ENCODE peak calls at places on chromosomes 5 and 9, in six cellular contexts. One of them, this sample, is unnamed.

GRCh38 chr9:133008406-133008805 is 22.4 kb upstream of the GTF3C5 start:
- DNase-seq in AG04449: no peak
- DNase-seq in fibroblast of pulmonary artery: no peak
- DNase-seq in mammary epithelial cell: no peak
- DNase-seq in left ventricle myocardium inferior: no peak
- DNase-seq in HL-60: no peak
- DNase-seq in this sample: no peak

GRCh38 chr5:173817561-173817960 is 70.6 kb upstream of the CPEB4 start:
- DNase-seq in mammary epithelial cell: no peak
- DNase-seq in HL-60: no peak
- DNase-seq in AG04449: no peak
- DNase-seq in fibroblast of pulmonary artery: no peak
- DNase-seq in left ventricle myocardium inferior: no peak
- DNase-seq in this sample: no peak

GRCh38 chr5:107372723-107373487 is 297.8 kb downstream of the EFNA5 start:
- DNase-seq in fibroblast of pulmonary artery: peak; percentile 33
- DNase-seq in left ventricle myocardium inferior: no peak
- DNase-seq in HL-60: no peak
- DNase-seq in AG04449: no peak
- DNase-seq in mammary epithelial cell: no peak
- DNase-seq in this sample: peak; percentile 32

GRCh38 chr9:37395663-37396062 is 26.8 kb upstream of the GRHPR start:
- DNase-seq in fibroblast of pulmonary artery: no peak
- DNase-seq in HL-60: no peak
- DNase-seq in left ventricle myocardium inferior: no peak
- DNase-seq in mammary epithelial cell: no peak
- DNase-seq in AG04449: no peak
- DNase-seq in this sample: no peak

GRCh38 chr5:113050606-113051391 is 74.2 kb downstream of the DCP2 start:
- DNase-seq in left ventricle myocardium inferior: no peak
- DNase-seq in HL-60: no peak
- DNase-seq in AG04449: no peak
- DNase-seq in mammary epithelial cell: peak; percentile 82
- DNase-seq in fibroblast of pulmonary artery: peak; percentile 76
- DNase-seq in this sample: peak; percentile 69

GRCh38 chr9:87793292-87793691 is 67.4 kb downstream of the CTSL start:
- DNase-seq in mammary epithelial cell: peak; percentile 70
- DNase-seq in left ventricle myocardium inferior: no peak
- DNase-seq in AG04449: peak; percentile 58
- DNase-seq in fibroblast of pulmonary artery: peak; percentile 89
- DNase-seq in HL-60: peak; percentile 81
- DNase-seq in this sample: peak; percentile 92

GRCh38 chr5:66992547-66992946 is 204.1 kb downstream of the CD180 start:
- DNase-seq in mammary epithelial cell: no peak
- DNase-seq in AG04449: no peak
- DNase-seq in fibroblast of pulmonary artery: no peak
- DNase-seq in left ventricle myocardium inferior: no peak
- DNase-seq in HL-60: peak; percentile 18
- DNase-seq in this sample: no peak

GRCh38 chr9:136741885-136742568 is 713 bp downstream of the LCN10 start:
- DNase-seq in mammary epithelial cell: no peak
- DNase-seq in fibroblast of pulmonary artery: no peak
- DNase-seq in AG04449: no peak
- DNase-seq in HL-60: no peak
- DNase-seq in left ventricle myocardium inferior: no peak
- DNase-seq in this sample: no peak

GRCh38 chr9:36551868-36552267 is 20.8 kb upstream of the MELK start:
- DNase-seq in left ventricle myocardium inferior: no peak
- DNase-seq in mammary epithelial cell: no peak
- DNase-seq in HL-60: no peak
- DNase-seq in AG04449: no peak
- DNase-seq in fibroblast of pulmonary artery: no peak
- DNase-seq in this sample: no peak

GRCh38 chr9:72305102-72305546 is 59.9 kb downstream of the ZFAND5 start:
- DNase-seq in AG04449: no peak
- DNase-seq in mammary epithelial cell: no peak
- DNase-seq in left ventricle myocardium inferior: peak; percentile 79
- DNase-seq in fibroblast of pulmonary artery: peak; percentile 69
- DNase-seq in HL-60: peak; percentile 86
- DNase-seq in this sample: peak; percentile 96

GRCh38 chr5:126917918-126918623 is 112.3 kb downstream of the MARCHF3 start:
- DNase-seq in AG04449: no peak
- DNase-seq in HL-60: no peak
- DNase-seq in mammary epithelial cell: no peak
- DNase-seq in fibroblast of pulmonary artery: peak; percentile 29
- DNase-seq in left ventricle myocardium inferior: no peak
- DNase-seq in this sample: peak; percentile 69

GRCh38 chr5:115372121-115372520 is 75.7 kb upstream of the CCDC112 start:
- DNase-seq in HL-60: no peak
- DNase-seq in mammary epithelial cell: peak; percentile 16
- DNase-seq in fibroblast of pulmonary artery: peak; percentile 50
- DNase-seq in AG04449: no peak
- DNase-seq in left ventricle myocardium inferior: no peak
- DNase-seq in this sample: peak; percentile 46

GRCh38 chr9:33818832-33819500 is 2.0 kb downstream of the UBE2R2 start:
- DNase-seq in mammary epithelial cell: peak; percentile 32
- DNase-seq in left ventricle myocardium inferior: no peak
- DNase-seq in fibroblast of pulmonary artery: peak; percentile 30
- DNase-seq in HL-60: no peak
- DNase-seq in AG04449: no peak
- DNase-seq in this sample: peak; percentile 67

GRCh38 chr5:115398726-115399125 is 102.3 kb upstream of the CCDC112 start:
- DNase-seq in AG04449: peak; percentile 91
- DNase-seq in left ventricle myocardium inferior: no peak
- DNase-seq in mammary epithelial cell: peak; percentile 87
- DNase-seq in HL-60: no peak
- DNase-seq in fibroblast of pulmonary artery: peak; percentile 85
- DNase-seq in this sample: peak; percentile 94

GRCh38 chr9:98109052-98109451 is 10.0 kb downstream of the TRIM14 start:
- DNase-seq in fibroblast of pulmonary artery: no peak
- DNase-seq in mammary epithelial cell: no peak
- DNase-seq in AG04449: no peak
- DNase-seq in HL-60: no peak
- DNase-seq in left ventricle myocardium inferior: no peak
- DNase-seq in this sample: no peak

GRCh38 chr5:53482717-53483638 is 2.5 kb downstream of the FST start:
- DNase-seq in left ventricle myocardium inferior: peak; percentile 29
- DNase-seq in fibroblast of pulmonary artery: peak; percentile 31
- DNase-seq in AG04449: no peak
- DNase-seq in mammary epithelial cell: peak; percentile 59
- DNase-seq in HL-60: peak; percentile 28
- DNase-seq in this sample: peak; percentile 43

GRCh38 chr9:120914953-120915352 is 11.6 kb downstream of the TRAF1 start:
- DNase-seq in mammary epithelial cell: peak; percentile 90
- DNase-seq in fibroblast of pulmonary artery: no peak
- DNase-seq in HL-60: no peak
- DNase-seq in AG04449: no peak
- DNase-seq in left ventricle myocardium inferior: no peak
- DNase-seq in this sample: no peak

GRCh38 chr9:120917285-120917684 is 9.3 kb downstream of the TRAF1 start:
- DNase-seq in AG04449: no peak
- DNase-seq in HL-60: no peak
- DNase-seq in left ventricle myocardium inferior: no peak
- DNase-seq in fibroblast of pulmonary artery: no peak
- DNase-seq in mammary epithelial cell: no peak
- DNase-seq in this sample: no peak

GRCh38 chr9:120916573-120916972 is 10.0 kb downstream of the TRAF1 start:
- DNase-seq in fibroblast of pulmonary artery: peak; percentile 83
- DNase-seq in left ventricle myocardium inferior: peak; percentile 71
- DNase-seq in AG04449: no peak
- DNase-seq in mammary epithelial cell: no peak
- DNase-seq in HL-60: no peak
- DNase-seq in this sample: peak; percentile 81

GRCh38 chr9:120914410-120914809 is 12.2 kb downstream of the TRAF1 start:
- DNase-seq in HL-60: no peak
- DNase-seq in fibroblast of pulmonary artery: no peak
- DNase-seq in mammary epithelial cell: no peak
- DNase-seq in left ventricle myocardium inferior: no peak
- DNase-seq in AG04449: no peak
- DNase-seq in this sample: no peak

DNA sequence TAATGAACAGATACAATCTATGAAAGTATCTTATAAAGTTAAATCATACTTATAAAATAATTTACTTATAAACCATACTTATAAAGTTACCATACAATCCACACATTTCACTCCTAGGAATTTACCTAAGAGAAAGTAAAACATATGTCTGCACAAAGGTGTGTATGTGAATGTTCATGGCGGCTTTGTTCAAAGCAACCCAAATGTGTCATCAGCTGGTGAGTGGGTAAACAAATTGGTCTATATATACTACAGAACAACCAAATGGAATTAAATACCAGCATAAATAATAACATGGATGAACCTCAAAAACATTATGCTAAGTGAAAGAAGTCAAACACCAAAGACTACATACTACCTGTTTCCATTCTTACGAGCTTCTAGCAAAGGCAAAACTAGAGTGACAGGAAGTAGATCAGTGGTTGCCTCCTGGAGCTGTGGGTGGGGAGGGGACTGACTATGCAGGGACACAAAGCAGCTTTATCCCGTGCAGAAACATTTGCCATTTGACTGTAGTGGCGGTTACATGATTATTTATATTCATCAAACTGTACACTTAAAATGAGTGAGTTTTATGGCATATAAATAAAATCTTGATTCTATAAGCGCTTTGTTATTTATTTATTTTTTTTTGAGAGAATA is 10.6 kb downstream of the TRAF1 start:
- DNase-seq in mammary epithelial cell: no peak
- DNase-seq in left ventricle myocardium inferior: no peak
- DNase-seq in HL-60: no peak
- DNase-seq in fibroblast of pulmonary artery: no peak
- DNase-seq in AG04449: no peak
- DNase-seq in this sample: no peak
- H3K4me3 ChIP-seq in mammary epithelial cell: no peak overlapping the region
- H3K4me3 ChIP-seq in left ventricle myocardium inferior: no peak overlapping the region
- H3K4me3 ChIP-seq in HL-60: no peak overlapping the region
- H3K4me3 ChIP-seq in fibroblast of pulmonary artery: no peak overlapping the region
- H3K4me3 ChIP-seq in AG04449: no peak overlapping the region
- H3K4me3 ChIP-seq in this sample: no peak overlapping the region

DNA sequence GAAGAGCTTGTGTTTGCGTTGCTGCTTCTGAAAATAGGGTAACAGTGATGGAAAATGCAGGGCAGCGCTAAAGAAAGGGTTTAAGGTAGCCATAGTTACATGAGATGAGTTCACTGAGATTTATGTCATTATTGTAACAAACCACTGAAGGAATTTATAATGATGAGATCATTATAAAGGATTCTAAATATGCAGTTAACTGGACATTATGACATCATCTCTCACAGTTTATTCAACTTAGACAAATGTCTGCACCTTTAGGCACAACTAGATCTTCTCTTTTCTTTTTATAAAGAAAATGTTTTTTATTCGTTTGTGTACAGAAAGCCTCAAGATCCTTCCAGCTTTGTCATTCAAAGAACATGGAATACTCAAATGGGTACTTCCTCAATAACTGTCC is 291.5 kb upstream of the SMARCA2 start:
- DNase-seq in fibroblast of pulmonary artery: no peak
- DNase-seq in AG04449: no peak
- DNase-seq in left ventricle myocardium inferior: no peak
- DNase-seq in HL-60: no peak
- DNase-seq in mammary epithelial cell: no peak
- DNase-seq in this sample: no peak
- TF ChIP-seq CTCF in fibroblast of pulmonary artery: no peak
- TF ChIP-seq CTCF in AG04449: no peak
- TF ChIP-seq CTCF in left ventricle myocardium inferior: no peak
- TF ChIP-seq CTCF in HL-60: no peak
- TF ChIP-seq CTCF in mammary epithelial cell: no peak
- TF ChIP-seq CTCF in this sample: no peak

GRCh38 chr9:112333639-112334318 is 360 bp upstream of the PTBP3 start:
- DNase-seq in fibroblast of pulmonary artery: peak; percentile 96
- DNase-seq in mammary epithelial cell: peak; percentile 94
- DNase-seq in HL-60: peak; percentile 91
- DNase-seq in left ventricle myocardium inferior: peak; percentile 96
- DNase-seq in AG04449: peak; percentile 24
- DNase-seq in this sample: peak; percentile 95
- H3K4me3 ChIP-seq in fibroblast of pulmonary artery: peak overlapping the region; percentile 93
- H3K4me3 ChIP-seq in mammary epithelial cell: peak overlapping the region; percentile 97
- H3K4me3 ChIP-seq in HL-60: peak overlapping the region; percentile 74
- H3K4me3 ChIP-seq in left ventricle myocardium inferior: peak overlapping the region; percentile 96
- H3K4me3 ChIP-seq in AG04449: peak overlapping the region; percentile 91
- H3K4me3 ChIP-seq in this sample: peak overlapping the region; percentile 81

DNA sequence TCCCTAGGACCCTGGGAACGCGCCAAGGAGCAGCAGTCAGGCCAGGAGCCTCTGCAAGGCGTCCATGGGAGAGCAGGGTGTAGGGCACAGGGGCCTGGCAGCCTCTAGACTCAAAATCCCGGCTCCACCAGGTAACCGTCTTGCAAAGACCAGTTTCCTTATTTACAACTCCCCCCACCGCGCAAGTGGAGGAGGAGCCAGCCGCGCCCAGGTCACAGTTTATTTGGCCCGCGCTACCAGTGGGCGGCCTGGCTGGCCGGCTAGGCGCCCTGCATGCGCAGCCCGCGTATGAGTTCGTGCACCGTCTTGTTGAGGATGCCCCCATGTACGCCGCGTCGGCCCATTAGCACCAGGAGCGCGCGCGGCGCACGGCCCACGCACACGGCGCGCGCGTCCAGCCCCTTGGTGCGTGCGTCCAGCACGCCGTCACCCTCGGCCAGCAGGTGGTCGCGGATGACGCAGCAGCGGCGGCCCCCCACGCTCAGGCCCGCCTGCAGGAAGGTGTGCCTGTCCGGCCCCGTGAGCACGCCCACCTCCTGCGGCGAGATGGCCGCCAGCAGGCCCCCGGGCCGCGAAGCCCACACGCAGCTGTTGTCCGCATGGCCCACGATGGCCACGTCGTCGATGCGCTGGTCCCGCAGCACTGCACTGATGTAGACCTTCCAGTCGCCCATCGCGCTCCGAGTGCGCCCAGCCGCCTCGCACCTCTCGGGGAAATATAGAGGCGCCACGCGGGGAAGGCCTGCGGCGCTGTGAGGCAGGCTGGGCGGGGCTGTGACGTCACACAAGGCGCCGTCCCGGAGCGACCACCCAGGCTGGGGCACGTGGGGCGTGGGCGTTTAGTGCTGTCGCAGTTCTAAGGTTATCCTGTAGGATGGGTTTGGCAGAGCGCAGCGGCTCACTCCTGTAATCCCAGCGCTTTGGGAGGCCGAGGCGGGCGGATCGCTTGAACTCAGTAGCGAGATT is at the start of gene PFN3:
- DNase-seq in left ventricle myocardium inferior: no peak
- DNase-seq in AG04449: no peak
- DNase-seq in HL-60: no peak
- DNase-seq in mammary epithelial cell: no peak
- DNase-seq in fibroblast of pulmonary artery: peak; percentile 39
- DNase-seq in this sample: peak; percentile 18
- TF ChIP-seq CTCF in left ventricle myocardium inferior: no peak
- TF ChIP-seq CTCF in AG04449: no peak
- TF ChIP-seq CTCF in HL-60: no peak
- TF ChIP-seq CTCF in mammary epithelial cell: no peak
- TF ChIP-seq CTCF in fibroblast of pulmonary artery: no peak
- TF ChIP-seq CTCF in this sample: no peak

This sample was measured in cardiac fibroblast.